ENCODE peak calls at places on chromosomes 5 and 9, in four cellular contexts. K is GM23338, E is lung, T is A549. F is an unnamed sample. For H3K4me1, the result is how much of the 10 kb centered on the place peaks cover.

GRCh38 chr9:136921718-136922117 is 22.8 kb downstream of the FBXW5 start:
- DNase-seq in E (no peak), T (no peak), K (no peak), F (peak)

GRCh38 chr9:133954862-133955529 is 37.1 kb downstream of the VAV2 start:
- DNase-seq in E (no peak), T (no peak), K (no peak), F (no peak)

GRCh38 chr5:38347896-38348295 is 89.5 kb downstream of the EGFLAM start:
- DNase-seq in T (no peak), E (no peak), K (no peak), F (no peak)

GRCh38 chr5:116044073-116044472 is 11.8 kb downstream of the ARL14EPL start:
- DNase-seq in K (no peak), E (no peak), T (no peak), F (no peak)

GRCh38 chr9:118252027-118252426 is 547.8 kb downstream of the TLR4 start:
- DNase-seq in K (no peak), E (no peak), T (no peak), F (no peak)

GRCh38 chr9:33905137-33905536 is 88.2 kb downstream of the UBE2R2 start:
- DNase-seq in T (no peak), E (no peak), K (no peak), F (no peak)

GRCh38 chr5:57082441-57083067 is 91.3 kb upstream of the GPBP1 start:
- DNase-seq in T (peak), K (peak), E (no peak), F (no peak)

GRCh38 chr9:136170291-136170901 is 34.5 kb downstream of the LHX3 start:
- DNase-seq in T (peak), E (no peak), K (peak), F (peak)

GRCh38 chr9:4297795-4298254 is 2.0 kb downstream of the GLIS3 start:
- DNase-seq in E (peak), K (peak), T (peak), F (peak)

GRCh38 chr5:160118349-160119141 is 705 bp downstream of the PWWP2A start:
- DNase-seq in E (peak), K (peak), T (peak), F (no peak)

DNA sequence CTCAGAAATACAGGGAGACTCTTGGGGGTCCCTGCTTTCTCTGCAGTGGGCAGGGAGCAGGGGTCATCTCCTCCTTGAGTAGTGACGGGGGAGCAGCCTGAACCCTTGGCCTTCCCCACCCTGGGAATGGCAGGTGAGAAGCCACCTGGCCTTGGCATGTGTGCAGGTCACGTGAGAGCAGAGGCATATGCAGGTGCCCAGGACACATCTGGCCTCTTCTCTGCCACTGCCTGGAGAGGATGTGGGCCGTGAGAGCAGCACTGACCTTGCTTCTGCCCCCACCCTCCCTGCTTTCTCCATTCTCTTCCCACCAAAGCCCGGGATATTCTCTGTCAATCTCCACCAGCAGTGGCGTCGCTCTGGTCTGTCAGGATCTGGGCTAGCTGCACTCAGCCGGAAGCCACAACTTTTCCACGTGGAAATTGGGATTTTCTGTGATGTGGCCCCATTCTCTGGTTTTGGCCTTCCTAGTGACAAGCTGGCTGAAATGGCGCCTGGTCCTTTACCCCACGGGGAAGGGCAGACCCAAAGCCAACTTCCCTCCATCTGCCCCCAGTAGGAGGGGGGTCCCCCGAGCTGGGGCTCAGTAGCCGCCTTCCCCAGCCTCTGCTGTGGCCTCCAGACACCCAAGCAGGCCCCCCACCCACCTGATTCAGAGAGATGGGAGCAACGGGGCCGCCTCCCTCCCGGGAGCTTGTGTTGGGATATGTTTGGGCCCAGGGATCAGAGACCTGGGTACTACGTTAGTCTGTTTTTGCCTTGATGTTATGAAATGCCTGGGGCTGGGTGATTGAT is 70.4 kb upstream of the FCN1 start:
- DNase-seq in K (no peak), T (no peak), E (no peak), F (no peak)
- H3K4me3 ChIP-seq in K (no peak), T (no peak), E (no peak), F (no peak)

GRCh38 chr9:87195306-87195705 is 248.0 kb upstream of the GAS1 start:
- DNase-seq in E (no peak), T (no peak), K (no peak), F (no peak)

GRCh38 chr9:87197349-87198130 is 250.2 kb upstream of the GAS1 start:
- DNase-seq in T (no peak), K (no peak), E (no peak), F (no peak)

GRCh38 chr9:87198716-87199115 is 251.4 kb upstream of the GAS1 start:
- DNase-seq in K (no peak), E (no peak), T (no peak), F (peak)

GRCh38 chr9:87201316-87201715 is 254.0 kb upstream of the GAS1 start:
- DNase-seq in K (no peak), T (no peak), E (no peak), F (peak)

GRCh38 chr9:87199819-87200218 is 252.5 kb upstream of the GAS1 start:
- DNase-seq in T (no peak), K (peak), E (no peak), F (no peak)
- H3K4me1 ChIP-seq in T (under half), K (under half), E (under half), F (under half)

GRCh38 chr5:16784088-16784487 is 152.0 kb downstream of the MYO10 start:
- DNase-seq in K (no peak), E (no peak), T (no peak), F (peak)
- H3K4me3 ChIP-seq in K (no peak), E (no peak), T (no peak), F (no peak)

GRCh38 chr5:1417586-1418225 is 27.5 kb downstream of the SLC6A3 start:
- DNase-seq in T (no peak), E (no peak), K (no peak), F (no peak)
- H3K4me1 ChIP-seq in T (under half), E (under half), K (under half), F (under half)

DNA sequence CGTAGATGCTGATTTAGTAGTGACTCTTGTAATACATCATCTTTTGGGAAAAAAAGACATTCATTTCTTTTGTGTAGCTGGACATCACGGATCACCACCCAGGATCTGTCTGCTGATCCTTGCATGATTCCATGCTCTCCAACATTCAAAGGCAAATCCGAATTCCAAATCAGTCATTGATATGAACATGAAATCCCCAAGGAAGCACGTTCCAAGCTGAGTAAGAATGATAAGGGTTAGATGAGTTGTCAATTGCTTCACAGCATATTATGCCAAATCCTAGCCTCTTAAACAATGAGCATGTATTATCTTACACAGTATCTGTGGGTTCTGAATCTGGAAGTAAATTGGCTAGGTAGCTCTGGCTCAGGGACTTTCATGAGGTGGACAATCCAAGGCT is 37.1 kb upstream of the GRAMD2B start:
- DNase-seq in K (no peak), T (no peak), E (no peak), F (no peak)
- H3K4me3 ChIP-seq in K (no peak), T (no peak), E (no peak), F (no peak)

GRCh38 chr9:98402272-98402840 is 146.9 kb upstream of the TBC1D2 start:
- DNase-seq in E (no peak), T (no peak), K (peak), F (no peak)

GRCh38 chr9:98403715-98404114 is 148.3 kb upstream of the TBC1D2 start:
- DNase-seq in T (no peak), E (no peak), K (no peak), F (no peak)

GRCh38 chr9:98399950-98400683 is 144.7 kb upstream of the TBC1D2 start:
- DNase-seq in E (no peak), T (no peak), K (no peak), F (no peak)

GRCh38 chr9:98404157-98404695 is 148.8 kb upstream of the TBC1D2 start:
- DNase-seq in K (no peak), E (no peak), T (no peak), F (no peak)

DNA sequence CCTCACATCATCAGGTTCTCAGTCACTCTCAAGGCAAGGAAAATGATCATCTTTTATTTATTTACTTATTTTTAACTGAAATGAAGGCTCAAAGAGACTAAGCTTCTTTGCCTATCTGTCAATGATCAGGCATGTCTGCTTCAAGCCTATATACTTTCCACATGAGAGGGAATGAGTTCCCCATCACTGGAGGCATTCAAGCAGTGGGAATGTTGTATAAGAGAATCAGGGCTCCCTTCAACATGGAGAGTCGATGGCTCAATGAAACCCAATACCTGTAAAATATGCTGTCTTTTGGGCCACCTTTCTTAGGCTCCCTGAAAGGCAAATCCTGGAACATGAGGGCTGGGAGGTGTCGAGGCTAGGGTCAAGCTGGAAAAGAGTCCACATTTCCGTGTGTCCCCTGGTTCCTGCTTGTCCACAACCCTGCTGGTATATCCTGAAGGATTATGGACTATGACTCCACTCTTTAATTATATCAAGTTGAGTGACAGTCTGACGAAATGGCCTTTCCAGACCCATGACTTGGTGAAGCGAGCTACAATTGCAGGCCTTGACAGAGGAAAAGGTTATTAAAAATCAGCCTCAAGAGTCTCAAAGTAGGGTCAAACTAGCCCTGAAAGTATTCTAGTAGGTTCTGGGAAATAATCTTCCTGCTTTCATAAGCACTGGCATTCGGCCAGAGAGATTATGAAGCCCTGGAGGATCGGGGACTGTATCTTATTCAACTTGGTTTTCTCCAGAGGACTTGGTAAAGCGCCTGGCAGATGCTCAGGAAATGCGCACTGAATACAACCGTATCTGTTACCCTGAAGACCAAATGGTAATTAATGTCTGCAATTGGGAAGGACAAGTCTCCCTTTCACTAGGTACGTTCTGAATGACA is 145.9 kb upstream of the TBC1D2 start:
- DNase-seq in T (no peak), E (no peak), K (peak), F (no peak)
- H3K4me1 ChIP-seq in T (under half), E (under half), K (under half), F (under half)

F was measured in cardiac muscle cell.